ENCODE peak calls at places on chromosomes 13 and 19, in seven cellular contexts. Z is activated naive CD4-positive, alpha-beta T cell; V is stimulated activated CD8-positive, alpha-beta memory T cell treated with anti-CD3 and anti-CD28 coated beads, Interleukin-2, amount 100 ng/mL, for 48 hours; C is GM04503; W is Peyer's patch; P is EL; B is GM04504. G is an unnamed sample.
A peak's percentile ranks its signal among the peaks of the same experiment; 100 is the strongest.

GRCh38 chr13:95403349-95404140 is 102.3 kb upstream of the ABCC4 start:
- DNase-seq in Z (no peak), V (no peak), C (no peak), W (no peak), P (peak; percentile 19), B (no peak), G (no peak)

GRCh38 chr19:17117250-17117789 is 41.7 kb downstream of the MYO9B start:
- DNase-seq in Z (no peak), V (no peak), C (no peak), W (no peak), P (no peak), B (no peak), G (no peak)

GRCh38 chr13:39676315-39676876 is 20.9 kb downstream of the COG6 start:
- DNase-seq in Z (no peak), V (no peak), C (no peak), W (no peak), P (peak; percentile 51), B (no peak), G (no peak)

GRCh38 chr19:615619-616018 is 17.7 kb downstream of the POLRMT start:
- DNase-seq in Z (no peak), V (no peak), C (no peak), W (no peak), P (peak; percentile 19), B (no peak), G (no peak)

GRCh38 chr13:60258349-60258748 is 94.6 kb upstream of the DIAPH3 start:
- DNase-seq in Z (no peak), V (no peak), C (no peak), W (no peak), P (no peak), B (no peak), G (no peak)

GRCh38 chr13:27014406-27015359 is 156.9 kb downstream of the USP12 start:
- DNase-seq in Z (no peak), V (no peak), C (no peak), W (no peak), P (no peak), B (no peak), G (no peak)

GRCh38 chr13:20843177-20843576 is 59.4 kb downstream of the XPO4 start:
- DNase-seq in Z (no peak), V (no peak), C (no peak), W (no peak), P (no peak), B (no peak), G (no peak)

GRCh38 chr19:15448014-15448777 is 1.6 kb downstream of the WIZ start:
- DNase-seq in Z (no peak), V (no peak), C (no peak), W (no peak), P (no peak), B (no peak), G (no peak)

GRCh38 chr13:75170321-75170720 is 311.6 kb downstream of the TBC1D4 start:
- DNase-seq in Z (no peak), V (no peak), C (no peak), W (no peak), P (no peak), B (no peak), G (no peak)

GRCh38 chr13:45527699-45528462 is 63.1 kb downstream of the COG3 start:
- DNase-seq in Z (no peak), V (no peak), C (no peak), W (no peak), P (peak; percentile 28), B (no peak), G (no peak)

GRCh38 chr13:111639994-111640393 is 319.6 kb downstream of the TEX29 start:
- DNase-seq in Z (no peak), V (no peak), C (no peak), W (no peak), P (no peak), B (no peak), G (no peak)

GRCh38 chr19:7393459-7393858 is 44.7 kb downstream of the ARHGEF18 start:
- DNase-seq in Z (no peak), V (no peak), C (no peak), W (no peak), P (no peak), B (no peak), G (no peak)

GRCh38 chr13:41700790-41701310 is 243.5 kb downstream of the RGCC start:
- DNase-seq in Z (no peak), V (no peak), C (peak; percentile 73), W (no peak), P (peak; percentile 67), B (peak; percentile 65), G (no peak)

GRCh38 chr19:39409886-39410619 is 2.4 kb upstream of the PLEKHG2 start:
- DNase-seq in Z (no peak), V (no peak), C (no peak), W (peak; percentile 92), P (peak; percentile 52), B (no peak), G (peak; percentile 85)

GRCh38 chr19:42294471-42295137 is 7.3 kb upstream of the PRR19 start:
- DNase-seq in Z (no peak), V (no peak), C (no peak), W (no peak), P (no peak), B (no peak), G (no peak)

GRCh38 chr19:343941-344624 is 513 bp downstream of the MIER2 start:
- DNase-seq in Z (no peak), V (peak; percentile 23), C (peak; percentile 9), W (no peak), P (peak; percentile 27), B (no peak), G (no peak)

GRCh38 chr19:19257836-19258588 is 15.1 kb downstream of the TM6SF2 start:
- DNase-seq in Z (no peak), V (no peak), C (no peak), W (no peak), P (no peak), B (no peak), G (no peak)

GRCh38 chr13:102651892-102652291 is 43.0 kb downstream of the METTL21C start:
- DNase-seq in Z (no peak), V (no peak), C (peak; percentile 23), W (no peak), P (peak; percentile 66), B (peak; percentile 45), G (no peak)

GRCh38 chr13:52707375-52707774 is 32.2 kb downstream of the CNMD start:
- DNase-seq in Z (no peak), V (no peak), C (no peak), W (no peak), P (no peak), B (no peak), G (no peak)

GRCh38 chr13:89514534-89515312 is 1832.8 kb upstream of the MIR17HG start:
- DNase-seq in Z (no peak), V (no peak), C (no peak), W (no peak), P (no peak), B (no peak), G (no peak)

GRCh38 chr13:56752630-56753029 is 388.1 kb upstream of the PRR20A start:
- DNase-seq in Z (no peak), V (no peak), C (no peak), W (no peak), P (no peak), B (no peak), G (no peak)

GRCh38 chr13:45966715-45967114 is 85.8 kb downstream of the ZC3H13 start:
- DNase-seq in Z (no peak), V (no peak), C (no peak), W (no peak), P (no peak), B (no peak), G (no peak)

GRCh38 chr13:33326246-33326645 is 40.7 kb upstream of the STARD13 start:
- DNase-seq in Z (no peak), V (no peak), C (no peak), W (no peak), P (no peak), B (no peak), G (no peak)

GRCh38 chr19:18290250-18291018 is 9.0 kb upstream of the JUND start:
- DNase-seq in Z (peak; percentile 30), V (peak; percentile 93), C (no peak), W (peak; percentile 88), P (no peak), B (no peak), G (no peak)

G was measured in right atrium auricular region.